ENCODE peak calls at places on chromosomes 2 and 18, in nine cellular contexts. U, K, J, L, Q, E, I, C and T are unnamed samples.

GRCh38 chr2:96816836-96817702 is 1.0 kb downstream of the CNNM3 start:
- DNase-seq in I (no peak), C (no peak), U (no peak), E (no peak), L (no peak), K (no peak), Q (no peak), J (no peak), T (peak)

GRCh38 chr2:219475697-219476604 is 22.7 kb upstream of the GMPPA start:
- DNase-seq in Q (peak), J (peak), C (peak), I (no peak), U (peak), K (peak), E (no peak), L (no peak), T (peak)

GRCh38 chr2:104866122-104866864 is 12.4 kb downstream of the POU3F3 start:
- DNase-seq in J (no peak), E (no peak), Q (no peak), I (no peak), K (no peak), L (no peak), C (no peak), U (no peak), T (no peak)

GRCh38 chr2:171436307-171436706 is 2.3 kb downstream of the DCAF17 start:
- DNase-seq in K (no peak), J (no peak), I (no peak), Q (no peak), C (no peak), L (no peak), U (no peak), E (no peak), T (peak)

GRCh38 chr18:13823707-13824395 is at the start of gene MC5R:
- DNase-seq in U (peak), K (peak), J (peak), E (no peak), Q (peak), L (no peak), C (peak), I (no peak), T (peak)

GRCh38 chr2:75030218-75031009 is 72.0 kb downstream of the POLE4 start:
- DNase-seq in J (no peak), Q (no peak), C (no peak), L (peak), K (no peak), I (no peak), E (no peak), U (no peak), T (no peak)

GRCh38 chr2:156338578-156338977 is 6.1 kb upstream of the NR4A2 start:
- DNase-seq in K (no peak), U (peak), C (no peak), J (no peak), E (no peak), L (no peak), I (no peak), Q (no peak), T (no peak)

GRCh38 chr2:5183031-5183430 is 509.2 kb upstream of the SOX11 start:
- DNase-seq in C (no peak), U (no peak), K (no peak), Q (no peak), L (no peak), E (no peak), I (no peak), J (no peak), T (no peak)

GRCh38 chr2:241617431-241618154 is 19.4 kb downstream of the THAP4 start:
- DNase-seq in K (peak), Q (no peak), J (no peak), L (no peak), U (no peak), E (no peak), C (peak), I (no peak), T (no peak)

DNA sequence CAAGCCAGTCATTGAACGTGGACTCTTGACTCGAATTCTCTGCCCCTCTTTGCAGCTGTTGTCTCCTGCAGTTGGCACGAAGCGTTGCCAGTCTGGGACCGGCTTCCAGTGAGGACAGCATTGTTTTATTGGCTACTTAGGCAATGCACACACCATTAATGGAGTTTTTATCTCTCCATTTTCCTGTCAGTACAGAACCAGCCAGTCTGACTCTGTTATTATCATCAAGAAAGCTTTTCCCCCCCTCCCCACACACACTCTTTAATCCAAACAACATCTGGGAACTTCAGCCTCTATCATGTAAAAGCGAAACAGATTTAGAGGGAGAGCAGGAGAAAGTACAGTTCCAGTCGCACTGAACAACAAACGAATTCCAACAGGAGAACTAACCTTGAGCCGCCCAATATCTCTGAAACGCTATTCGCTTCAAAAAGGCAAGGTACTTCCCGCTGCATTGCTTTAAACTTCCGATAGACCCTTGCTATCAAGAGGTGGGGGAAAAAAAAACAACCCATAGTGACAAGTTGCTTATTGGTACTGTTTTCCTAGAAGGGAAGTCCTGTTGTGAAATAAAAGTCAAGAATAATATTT is 38.2 kb downstream of the ACVR1 start:
- DNase-seq in C (no peak), Q (no peak), U (peak), E (no peak), J (no peak), K (no peak), I (no peak), L (peak), T (peak)
- H3K4me3 ChIP-seq in C (peak), Q (no peak), U (peak), E (no peak), J (peak), K (peak), I (peak), L (peak), T (peak)

GRCh38 chr2:212186166-212186565 is 352.4 kb downstream of the ERBB4 start:
- DNase-seq in U (no peak), L (no peak), K (no peak), I (no peak), Q (no peak), J (no peak), E (no peak), C (no peak), T (no peak)
- H3K4me3 ChIP-seq in U (no peak), L (no peak), K (no peak), I (no peak), Q (no peak), J (no peak), E (no peak), C (no peak), T (no peak)

DNA sequence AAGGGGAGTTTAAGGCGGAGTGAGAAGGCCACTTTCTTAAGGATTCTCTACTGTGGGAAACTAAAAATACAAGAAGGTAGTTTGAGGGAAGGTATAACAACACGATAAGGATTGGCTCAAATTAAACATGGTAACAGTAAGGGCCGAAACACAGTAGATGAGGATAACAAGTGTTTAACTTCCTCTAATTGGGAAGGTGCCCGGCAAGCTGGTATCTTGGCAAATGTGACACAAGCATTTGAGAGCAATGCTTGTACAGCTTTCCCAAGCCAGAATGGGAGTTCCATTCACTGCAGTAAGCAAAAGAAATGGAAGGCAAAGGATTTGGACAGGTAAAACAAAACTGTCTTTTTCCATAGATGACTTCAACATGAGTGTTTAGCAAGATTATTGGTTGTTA is 19.8 kb downstream of the USP40 start:
- DNase-seq in J (no peak), K (peak), I (no peak), Q (no peak), L (no peak), U (no peak), E (no peak), C (no peak), T (no peak)
- H3K4me3 ChIP-seq in J (no peak), K (no peak), I (no peak), Q (no peak), L (no peak), U (no peak), E (no peak), C (no peak), T (no peak)

GRCh38 chr2:223051580-223052375 is at the start of gene KCNE4:
- DNase-seq in E (no peak), J (no peak), L (no peak), C (no peak), Q (no peak), K (no peak), U (peak), I (no peak), T (peak)
- H3K4me3 ChIP-seq in E (no peak), J (peak), L (peak), C (peak), Q (no peak), K (peak), U (peak), I (no peak), T (peak)

DNA sequence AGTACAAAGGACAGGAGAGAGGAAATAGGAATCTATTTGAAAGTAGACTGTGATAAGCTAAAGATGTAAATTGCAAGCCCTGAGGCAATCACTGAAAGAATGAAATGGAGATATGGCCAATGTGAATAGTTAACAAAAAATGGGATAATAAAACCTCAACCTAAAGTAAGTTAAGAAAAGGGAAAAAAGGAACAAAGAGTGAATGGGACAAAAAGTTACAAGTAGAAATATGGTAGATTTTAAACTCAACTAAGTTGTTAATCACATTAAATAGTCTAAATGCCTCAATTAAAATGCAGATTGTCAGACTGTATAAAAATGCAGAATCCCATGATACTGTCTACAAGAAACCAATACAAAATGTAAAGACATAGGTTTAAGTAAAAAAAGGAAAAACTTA is 165.2 kb upstream of the RBMS1 start:
- DNase-seq in Q (no peak), E (no peak), I (no peak), L (no peak), J (no peak), U (no peak), C (no peak), K (no peak), T (no peak)
- H3K4me3 ChIP-seq in Q (no peak), E (no peak), I (no peak), L (no peak), J (no peak), U (no peak), C (no peak), K (no peak), T (no peak)

GRCh38 chr2:45797451-45798230 is 146.2 kb downstream of the PRKCE start:
- DNase-seq in L (no peak), Q (no peak), E (no peak), J (no peak), K (no peak), C (no peak), U (no peak), I (no peak), T (peak)

GRCh38 chr2:45793998-45794720 is 142.7 kb downstream of the PRKCE start:
- DNase-seq in I (no peak), C (no peak), K (no peak), L (no peak), Q (no peak), J (no peak), E (no peak), U (no peak), T (no peak)

GRCh38 chr2:45790157-45790723 is 138.8 kb downstream of the PRKCE start:
- DNase-seq in Q (no peak), U (no peak), E (no peak), L (no peak), C (no peak), I (no peak), J (no peak), K (no peak), T (no peak)

GRCh38 chr2:45796500-45796899 is 145.0 kb downstream of the PRKCE start:
- DNase-seq in K (no peak), E (no peak), C (no peak), Q (no peak), U (no peak), I (no peak), J (no peak), L (no peak), T (no peak)

GRCh38 chr2:45793564-45793963 is 142.1 kb downstream of the PRKCE start:
- DNase-seq in J (no peak), I (no peak), C (no peak), L (no peak), K (no peak), Q (no peak), U (no peak), E (no peak), T (no peak)
- H3K4me3 ChIP-seq in J (no peak), I (no peak), C (no peak), L (no peak), K (no peak), Q (no peak), U (no peak), E (no peak), T (no peak)

DNA sequence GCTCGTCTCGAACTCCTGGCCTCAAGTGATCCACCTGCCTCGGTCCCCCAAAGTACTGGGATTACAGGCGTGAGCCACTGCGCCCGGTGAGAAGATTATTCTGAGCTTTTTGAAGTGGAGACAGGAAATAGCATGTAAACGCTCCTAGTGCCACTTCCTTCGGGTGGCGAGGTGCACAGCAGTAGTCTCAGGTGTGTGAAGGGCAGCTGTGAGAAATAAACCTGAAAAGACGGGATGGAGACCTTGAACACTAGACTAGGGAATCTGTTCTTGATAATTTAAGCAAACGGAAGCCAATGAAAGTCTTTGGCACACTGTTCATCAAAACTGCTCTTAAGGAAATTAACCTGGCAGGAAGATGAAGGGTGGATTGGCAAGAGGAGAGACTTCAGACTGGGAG is 444 bp upstream of the PLEKHH2 start:
- DNase-seq in L (no peak), K (no peak), I (no peak), U (no peak), Q (no peak), C (no peak), E (no peak), J (no peak), T (no peak)
- H3K4me3 ChIP-seq in L (peak), K (peak), I (peak), U (peak), Q (peak), C (peak), E (peak), J (peak), T (peak)